ENCODE peak calls at places on chromosomes 11 and 22, in six cellular contexts. N is Peyer's patch, Q is AG20443, V is fibroblast of the conjunctiva, E is B cell, I is A549. M is an unnamed sample.

GRCh38 chr11:71120346-71120963 is 131.9 kb downstream of the SHANK2 start:
- DNase-seq in N (no peak), Q (no peak), V (no peak), E (no peak), I (peak), M (no peak)

GRCh38 chr22:17772963-17773605 is 1.2 kb downstream of the BID start:
- DNase-seq in N (no peak), Q (no peak), V (no peak), E (no peak), I (no peak), M (no peak)

GRCh38 chr11:82719316-82719715 is 14.3 kb downstream of the FAM181B start:
- DNase-seq in N (no peak), Q (no peak), V (no peak), E (no peak), I (no peak), M (no peak)

GRCh38 chr11:130086627-130087026 is 16.9 kb downstream of the APLP2 start:
- DNase-seq in N (no peak), Q (no peak), V (no peak), E (no peak), I (no peak), M (no peak)

GRCh38 chr11:66495401-66495844 is 15.0 kb upstream of the BBS1 start:
- DNase-seq in N (no peak), Q (no peak), V (no peak), E (no peak), I (no peak), M (no peak)

GRCh38 chr11:100827934-100828661 is 141.0 kb downstream of the ARHGAP42 start:
- DNase-seq in N (no peak), Q (no peak), V (no peak), E (no peak), I (peak), M (peak)

GRCh38 chr11:47672283-47672730 is 29.9 kb upstream of the MTCH2 start:
- DNase-seq in N (no peak), Q (no peak), V (no peak), E (no peak), I (peak), M (no peak)

GRCh38 chr11:125902315-125902926 is 585 bp downstream of the PUS3 start:
- DNase-seq in N (no peak), Q (no peak), V (no peak), E (no peak), I (no peak), M (no peak)

GRCh38 chr11:120137611-120138521 is at the start of gene TRIM29:
- DNase-seq in N (peak), Q (no peak), V (no peak), E (peak), I (no peak), M (no peak)

GRCh38 chr22:32950366-32950765 is 107.8 kb downstream of the SYN3 start:
- DNase-seq in N (no peak), Q (no peak), V (no peak), E (no peak), I (no peak), M (no peak)

GRCh38 chr11:65833297-65834030 is at the start of gene SNX32:
- DNase-seq in N (peak), Q (peak), V (peak), E (peak), I (no peak), M (peak)

M was measured in brain pericyte.